ENCODE peak calls at places on chromosomes 12 and 14, in ten cellular contexts. V, W, H, T, B, Y, K, X, J and Q are unnamed samples.

GRCh38 chr12:69154585-69155363 is 84.6 kb upstream of the CPSF6 start:
- DNase-seq in V (peak), W (peak), H (peak), T (peak), B (peak), Y (no peak), K (peak), X (peak), J (peak), Q (peak)

GRCh38 chr12:89236748-89237428 is 115.4 kb downstream of the DUSP6 start:
- DNase-seq in V (peak), W (no peak), H (no peak), T (no peak), B (no peak), Y (no peak), K (peak), X (no peak), J (no peak), Q (peak)

GRCh38 chr12:100827901-100828520 is 33.4 kb downstream of the ANO4 start:
- DNase-seq in V (peak), W (no peak), H (no peak), T (no peak), B (peak), Y (no peak), K (no peak), X (peak), J (peak), Q (peak)

GRCh38 chr14:58072288-58073071 is 79.5 kb downstream of the ARMH4 start:
- DNase-seq in V (peak), W (peak), H (no peak), T (no peak), B (peak), Y (no peak), K (peak), X (peak), J (peak), Q (peak)

GRCh38 chr12:117063162-117063911 is 35.9 kb downstream of the TESC start:
- DNase-seq in V (no peak), W (peak), H (no peak), T (peak), B (no peak), Y (no peak), K (no peak), X (no peak), J (no peak), Q (no peak)

GRCh38 chr12:15728118-15728598 is 61.0 kb downstream of the EPS8 start:
- DNase-seq in V (peak), W (no peak), H (no peak), T (no peak), B (no peak), Y (no peak), K (peak), X (peak), J (no peak), Q (peak)

GRCh38 chr12:24494401-24494800 is 454.5 kb downstream of the BCAT1 start:
- DNase-seq in V (no peak), W (no peak), H (no peak), T (no peak), B (no peak), Y (no peak), K (peak), X (no peak), J (no peak), Q (peak)

GRCh38 chr14:72699852-72700257 is 194.0 kb downstream of the DPF3 start:
- DNase-seq in V (peak), W (no peak), H (peak), T (no peak), B (no peak), Y (no peak), K (peak), X (no peak), J (no peak), Q (peak)

GRCh38 chr14:59852350-59852749 is 18.2 kb downstream of the RTN1 start:
- DNase-seq in V (no peak), W (no peak), H (no peak), T (no peak), B (no peak), Y (no peak), K (peak), X (no peak), J (no peak), Q (peak)

GRCh38 chr12:6961278-6961694 is 9.2 kb downstream of the PHB2 start:
- DNase-seq in V (peak), W (peak), H (no peak), T (peak), B (no peak), Y (peak), K (peak), X (peak), J (peak), Q (peak)

GRCh38 chr14:36996133-36996856 is 176.1 kb downstream of the SLC25A21 start:
- DNase-seq in V (peak), W (no peak), H (no peak), T (no peak), B (no peak), Y (no peak), K (peak), X (no peak), J (no peak), Q (peak)

GRCh38 chr14:75295061-75295461 is 16.4 kb downstream of the FOS start:
- DNase-seq in V (peak), W (no peak), H (peak), T (no peak), B (peak), Y (peak), K (peak), X (peak), J (no peak), Q (peak)

GRCh38 chr12:118980407-118981014 is 830 bp upstream of the SRRM4 start:
- DNase-seq in V (no peak), W (no peak), H (no peak), T (no peak), B (peak), Y (no peak), K (no peak), X (no peak), J (no peak), Q (no peak)

GRCh38 chr12:2666411-2666810 is 128.4 kb upstream of the FKBP4 start:
- DNase-seq in V (no peak), W (no peak), H (no peak), T (no peak), B (no peak), Y (peak), K (no peak), X (no peak), J (no peak), Q (no peak)

GRCh38 chr12:98397323-98398105 is 117.9 kb upstream of the TMPO start:
- DNase-seq in V (peak), W (peak), H (peak), T (peak), B (peak), Y (peak), K (peak), X (peak), J (peak), Q (peak)

GRCh38 chr12:121314441-121314840 is 17.9 kb upstream of the CAMKK2 start:
- DNase-seq in V (no peak), W (no peak), H (no peak), T (no peak), B (no peak), Y (no peak), K (no peak), X (no peak), J (no peak), Q (no peak)

GRCh38 chr14:71320734-71321555 is 413.7 kb downstream of the PCNX1 start:
- DNase-seq in V (peak), W (peak), H (no peak), T (peak), B (peak), Y (peak), K (peak), X (peak), J (peak), Q (peak)

GRCh38 chr12:115259968-115260806 is 576.2 kb upstream of the TBX3 start:
- DNase-seq in V (no peak), W (no peak), H (no peak), T (no peak), B (no peak), Y (no peak), K (no peak), X (no peak), J (no peak), Q (no peak)

GRCh38 chr14:105898482-105899010 is 372.2 kb downstream of the TMEM121 start:
- DNase-seq in V (no peak), W (no peak), H (no peak), T (no peak), B (no peak), Y (no peak), K (no peak), X (no peak), J (no peak), Q (no peak)

GRCh38 chr12:26027401-26027800 is 68.9 kb downstream of the RASSF8 start:
- DNase-seq in V (peak), W (no peak), H (no peak), T (no peak), B (no peak), Y (no peak), K (no peak), X (no peak), J (no peak), Q (no peak)

GRCh38 chr12:83939718-83940117 is 972.9 kb downstream of the SLC6A15 start:
- DNase-seq in V (no peak), W (no peak), H (no peak), T (no peak), B (no peak), Y (no peak), K (no peak), X (no peak), J (no peak), Q (no peak)

GRCh38 chr12:105083551-105084105 is 630 bp downstream of the ALDH1L2 start:
- DNase-seq in V (peak), W (no peak), H (peak), T (no peak), B (peak), Y (peak), K (peak), X (peak), J (no peak), Q (peak)

GRCh38 chr12:120468846-120469449 is 600 bp downstream of the SRSF9 start:
- DNase-seq in V (no peak), W (no peak), H (no peak), T (peak), B (peak), Y (no peak), K (peak), X (no peak), J (peak), Q (no peak)